ENCODE peak calls at places on chromosomes 1 and 21, in five cellular contexts. Y, I, A, S and D are unnamed samples.

GRCh38 chr21:44569861-44570517 is 3.5 kb upstream of the KRTAP10-4 start:
- DNase-seq in A (no peak), I (no peak), Y (no peak), S (peak; percentile 28), D (peak; percentile 62)

GRCh38 chr1:31521761-31522555 is 54.4 kb upstream of the TINAGL1 start:
- DNase-seq in I (no peak), A (no peak), Y (no peak), S (no peak), D (no peak)

GRCh38 chr1:182002570-182002969 is 58.9 kb downstream of the ZNF648 start:
- DNase-seq in S (no peak), A (no peak), Y (no peak), I (no peak), D (no peak)

GRCh38 chr1:212951058-212951923 is 950 bp downstream of the VASH2 start:
- DNase-seq in A (no peak), S (no peak), I (no peak), Y (no peak), D (no peak)

GRCh38 chr1:232611834-232612233 is 18.1 kb downstream of the SIPA1L2 start:
- DNase-seq in I (no peak), Y (no peak), S (no peak), A (no peak), D (no peak)

GRCh38 chr1:40939320-40940059 is 40.0 kb upstream of the CTPS1 start:
- DNase-seq in I (peak; percentile 17), A (peak; percentile 46), Y (no peak), S (no peak), D (peak; percentile 73)

GRCh38 chr1:236389253-236389652 is 4.8 kb upstream of the EDARADD start:
- DNase-seq in S (no peak), Y (no peak), A (no peak), I (no peak), D (no peak)

GRCh38 chr1:235503333-235504121 is 725 bp downstream of the B3GALNT2 start:
- DNase-seq in I (peak; percentile 74), A (peak; percentile 38), Y (peak; percentile 36), S (no peak), D (peak; percentile 77)

GRCh38 chr1:100557606-100557953 is 19.6 kb downstream of the GPR88 start:
- DNase-seq in S (no peak), I (no peak), Y (no peak), A (no peak), D (no peak)

GRCh38 chr1:102100666-102101065 is 103.9 kb upstream of the OLFM3 start:
- DNase-seq in I (no peak), S (no peak), Y (no peak), A (no peak), D (no peak)

GRCh38 chr1:202836616-202837403 is 26.1 kb downstream of the PCAT6 start:
- DNase-seq in S (no peak), I (no peak), Y (no peak), A (no peak), D (no peak)

DNA sequence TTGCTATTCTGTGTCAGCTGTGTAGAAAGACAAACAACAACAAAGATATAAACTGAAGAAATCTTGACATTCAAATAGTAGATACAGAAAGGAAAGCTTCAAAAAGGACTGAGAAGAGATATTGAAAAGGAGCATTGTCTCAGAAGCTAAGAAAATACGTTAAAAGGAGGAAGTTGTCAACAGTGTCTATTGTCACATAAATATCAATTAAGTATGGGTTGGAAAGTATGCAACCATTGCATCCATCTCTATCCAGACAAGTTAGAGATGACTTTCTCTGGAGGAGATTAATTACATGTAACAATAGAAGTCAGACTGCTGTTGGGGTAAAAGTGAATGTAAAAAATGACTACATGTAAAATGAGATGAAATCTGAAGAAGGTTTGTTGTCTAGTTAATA is 29.7 kb upstream of the BRINP3 start:
- DNase-seq in S (no peak), I (no peak), Y (no peak), A (no peak), D (no peak)
- TF ChIP-seq EP300 in S (no peak), I (no peak), Y (no peak), A (no peak), D (no peak)

GRCh38 chr1:108503062-108503740 is 53.1 kb downstream of the NBPF6 start:
- DNase-seq in S (no peak), I (no peak), Y (peak; percentile 13), A (no peak), D (no peak)
- TF ChIP-seq EP300 in S (no peak), I (no peak), Y (no peak), A (no peak), D (no peak)

DNA sequence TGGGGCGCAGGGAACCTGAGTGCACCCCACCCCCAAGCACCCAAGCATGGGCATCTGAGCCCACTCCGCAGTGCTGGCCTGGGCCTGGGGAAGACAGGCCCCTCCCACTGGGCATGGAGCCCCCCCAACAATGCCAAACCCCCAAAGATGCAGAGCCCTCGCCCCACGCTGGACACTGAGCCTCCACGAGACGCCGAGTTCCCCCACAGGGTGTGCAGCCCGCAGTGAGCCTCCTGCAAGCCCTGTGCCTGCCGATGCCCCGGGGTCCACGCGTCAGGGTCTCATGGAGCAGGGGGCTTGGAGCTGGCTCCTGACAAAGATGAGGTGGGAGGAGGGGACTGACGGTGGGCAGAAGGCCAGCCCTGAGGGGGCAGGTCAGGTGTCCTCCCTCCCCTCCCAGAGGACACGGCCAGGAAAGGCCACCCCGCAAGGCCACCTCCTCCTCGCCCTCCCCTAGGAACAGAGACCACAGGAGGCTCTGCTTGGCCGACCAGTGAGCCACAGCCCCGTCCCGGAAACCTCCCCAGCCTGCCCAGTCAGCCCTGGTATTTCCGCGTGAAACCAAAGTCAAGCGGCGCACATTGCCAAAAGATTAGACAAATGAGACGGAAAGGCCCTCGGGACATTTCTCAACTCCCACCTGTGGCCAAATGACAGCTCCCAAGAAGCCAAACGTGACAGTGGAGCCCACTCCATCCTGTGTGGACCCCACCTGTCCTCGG is 33.4 kb downstream of the MEGF6 start:
- DNase-seq in S (no peak), Y (no peak), A (no peak), I (no peak), D (no peak)
- TF ChIP-seq EP300 in S (no peak), Y (no peak), A (no peak), I (no peak), D (no peak)

DNA sequence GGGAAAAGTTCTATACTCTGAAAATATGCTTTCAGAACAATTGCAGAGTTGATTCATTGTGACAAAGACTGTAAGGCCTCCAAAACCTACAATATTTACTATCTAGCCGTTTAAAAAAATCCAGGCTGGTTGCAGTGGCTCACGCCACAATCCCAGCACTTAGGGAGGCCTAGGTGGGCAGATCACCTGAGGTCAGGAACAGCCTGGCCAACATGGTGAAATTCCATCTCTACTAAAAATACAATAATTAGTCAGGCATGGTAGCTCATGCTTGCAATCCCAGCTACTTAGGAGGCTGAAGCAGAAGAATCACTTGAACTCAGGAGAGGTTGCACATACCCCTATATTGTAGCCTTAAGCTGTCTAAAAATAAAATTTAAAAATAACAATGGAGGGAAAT is 5.2 kb upstream of the TFF2 start:
- DNase-seq in Y (no peak), I (no peak), S (no peak), A (no peak), D (no peak)
- TF ChIP-seq EP300 in Y (no peak), I (no peak), S (no peak), A (no peak), D (no peak)

GRCh38 chr1:190579517-190580193 is 102.0 kb upstream of the BRINP3 start:
- DNase-seq in S (no peak), Y (no peak), A (no peak), I (no peak), D (no peak)
- TF ChIP-seq EP300 in S (no peak), Y (no peak), A (no peak), I (no peak), D (no peak)